ENCODE peak calls at places on chromosomes 7 and 10, in seven cellular contexts. One of them, this sample, is unnamed.

GRCh38 chr7:157022681-157023588 is 12.5 kb upstream of the MNX1 start:
- DNase-seq in pancreas: no peak
- DNase-seq in cardiac muscle cell: no peak
- DNase-seq in HCT116: no peak
- DNase-seq in PC-3: no peak
- DNase-seq in fibroblast of mammary gland: no peak
- DNase-seq in adrenal gland: no peak
- DNase-seq in this sample: no peak

GRCh38 chr10:78634835-78635234 is 433.9 kb upstream of the ZMIZ1 start:
- DNase-seq in HCT116: no peak
- DNase-seq in pancreas: no peak
- DNase-seq in PC-3: no peak
- DNase-seq in adrenal gland: peak
- DNase-seq in cardiac muscle cell: no peak
- DNase-seq in fibroblast of mammary gland: no peak
- DNase-seq in this sample: no peak

GRCh38 chr10:31620236-31621151 is 301.5 kb downstream of the ZEB1 start:
- DNase-seq in HCT116: no peak
- DNase-seq in fibroblast of mammary gland: peak
- DNase-seq in cardiac muscle cell: peak
- DNase-seq in pancreas: peak
- DNase-seq in PC-3: no peak
- DNase-seq in adrenal gland: peak
- DNase-seq in this sample: peak

GRCh38 chr10:14953452-14954000 is 370 bp downstream of the DCLRE1C start:
- DNase-seq in cardiac muscle cell: peak
- DNase-seq in fibroblast of mammary gland: peak
- DNase-seq in PC-3: peak
- DNase-seq in pancreas: no peak
- DNase-seq in HCT116: peak
- DNase-seq in adrenal gland: peak
- DNase-seq in this sample: peak

GRCh38 chr10:79241990-79242619 is 105.2 kb upstream of the PPIF start:
- DNase-seq in adrenal gland: peak
- DNase-seq in PC-3: peak
- DNase-seq in fibroblast of mammary gland: peak
- DNase-seq in cardiac muscle cell: peak
- DNase-seq in pancreas: no peak
- DNase-seq in HCT116: no peak
- DNase-seq in this sample: peak

GRCh38 chr7:31110331-31111108 is 58.4 kb downstream of the ADCYAP1R1 start:
- DNase-seq in HCT116: no peak
- DNase-seq in PC-3: no peak
- DNase-seq in fibroblast of mammary gland: no peak
- DNase-seq in adrenal gland: no peak
- DNase-seq in cardiac muscle cell: no peak
- DNase-seq in pancreas: no peak
- DNase-seq in this sample: no peak

GRCh38 chr7:106770191-106770590 is 94.9 kb upstream of the PIK3CG start:
- DNase-seq in adrenal gland: no peak
- DNase-seq in HCT116: peak
- DNase-seq in cardiac muscle cell: no peak
- DNase-seq in pancreas: no peak
- DNase-seq in PC-3: peak
- DNase-seq in fibroblast of mammary gland: peak
- DNase-seq in this sample: no peak

GRCh38 chr10:10438335-10439123 is 579.1 kb upstream of the CELF2 start:
- DNase-seq in cardiac muscle cell: no peak
- DNase-seq in HCT116: no peak
- DNase-seq in pancreas: no peak
- DNase-seq in PC-3: no peak
- DNase-seq in adrenal gland: no peak
- DNase-seq in fibroblast of mammary gland: no peak
- DNase-seq in this sample: no peak

GRCh38 chr7:64509583-64509982 is 53.3 kb downstream of the ZNF680 start:
- DNase-seq in cardiac muscle cell: no peak
- DNase-seq in pancreas: no peak
- DNase-seq in adrenal gland: no peak
- DNase-seq in fibroblast of mammary gland: peak
- DNase-seq in HCT116: no peak
- DNase-seq in PC-3: no peak
- DNase-seq in this sample: no peak

GRCh38 chr7:1087952-1088920 is at the start of gene GPER1:
- DNase-seq in fibroblast of mammary gland: no peak
- DNase-seq in HCT116: peak
- DNase-seq in PC-3: peak
- DNase-seq in adrenal gland: peak
- DNase-seq in pancreas: peak
- DNase-seq in cardiac muscle cell: peak
- DNase-seq in this sample: peak

GRCh38 chr10:132528064-132528800 is 9.4 kb upstream of the INPP5A start:
- DNase-seq in fibroblast of mammary gland: peak
- DNase-seq in pancreas: no peak
- DNase-seq in PC-3: no peak
- DNase-seq in cardiac muscle cell: no peak
- DNase-seq in HCT116: no peak
- DNase-seq in adrenal gland: no peak
- DNase-seq in this sample: peak

GRCh38 chr10:71734797-71735196 is 15.2 kb upstream of the C10orf105 start:
- DNase-seq in pancreas: no peak
- DNase-seq in HCT116: no peak
- DNase-seq in cardiac muscle cell: no peak
- DNase-seq in fibroblast of mammary gland: no peak
- DNase-seq in PC-3: no peak
- DNase-seq in adrenal gland: no peak
- DNase-seq in this sample: no peak
- H3K4me3 ChIP-seq in pancreas: no peak
- H3K4me3 ChIP-seq in HCT116: no peak
- H3K4me3 ChIP-seq in cardiac muscle cell: no peak
- H3K4me3 ChIP-seq in fibroblast of mammary gland: no peak
- H3K4me3 ChIP-seq in PC-3: no peak
- H3K4me3 ChIP-seq in adrenal gland: no peak
- H3K4me3 ChIP-seq in this sample: no peak

GRCh38 chr10:87816163-87816841 is 1.7 kb downstream of the ATAD1 start:
- DNase-seq in pancreas: no peak
- DNase-seq in HCT116: no peak
- DNase-seq in fibroblast of mammary gland: no peak
- DNase-seq in PC-3: peak
- DNase-seq in adrenal gland: no peak
- DNase-seq in cardiac muscle cell: no peak
- DNase-seq in this sample: no peak
- TF ChIP-seq CTCF in pancreas: no peak
- TF ChIP-seq CTCF in HCT116: no peak
- TF ChIP-seq CTCF in fibroblast of mammary gland: peak
- TF ChIP-seq CTCF in PC-3: peak
- TF ChIP-seq CTCF in adrenal gland: no peak
- TF ChIP-seq CTCF in cardiac muscle cell: no peak
- TF ChIP-seq CTCF in this sample: no peak

GRCh38 chr10:101233443-101233842 is 4.2 kb upstream of the LBX1 start:
- DNase-seq in HCT116: no peak
- DNase-seq in fibroblast of mammary gland: no peak
- DNase-seq in adrenal gland: no peak
- DNase-seq in cardiac muscle cell: no peak
- DNase-seq in pancreas: no peak
- DNase-seq in PC-3: no peak
- DNase-seq in this sample: no peak
- H3K4me3 ChIP-seq in HCT116: no peak
- H3K4me3 ChIP-seq in fibroblast of mammary gland: no peak
- H3K4me3 ChIP-seq in adrenal gland: no peak
- H3K4me3 ChIP-seq in cardiac muscle cell: no peak
- H3K4me3 ChIP-seq in pancreas: no peak
- H3K4me3 ChIP-seq in PC-3: no peak
- H3K4me3 ChIP-seq in this sample: no peak

DNA sequence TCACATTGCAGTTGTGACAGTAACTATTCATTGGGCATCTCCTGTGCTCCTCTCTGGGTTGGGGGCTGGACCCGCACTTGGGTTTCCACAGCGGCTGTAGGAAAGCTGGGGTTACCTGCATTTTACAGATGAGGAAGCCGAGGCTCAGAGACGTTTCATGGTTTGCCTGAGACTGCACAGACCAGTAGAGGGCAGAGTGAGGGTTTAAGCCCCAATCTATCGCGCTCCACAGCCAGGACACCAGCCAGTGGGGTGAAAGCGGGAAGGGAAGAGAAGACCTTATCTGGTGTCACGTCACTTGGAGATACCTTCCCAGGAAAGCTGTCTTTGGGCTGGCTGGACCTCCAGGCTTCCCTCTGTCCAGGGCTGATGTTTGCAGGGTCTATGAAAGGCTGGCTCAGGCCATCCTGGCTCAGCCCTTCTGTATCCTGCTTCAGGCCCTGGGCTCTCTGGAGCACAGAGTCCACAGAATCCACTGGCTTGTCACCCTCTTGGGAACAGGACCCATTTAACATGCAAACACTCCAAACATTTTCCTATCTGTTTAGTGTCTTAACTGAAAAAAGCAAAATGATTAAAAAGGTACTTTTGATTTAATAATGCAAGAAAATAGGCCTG is 167.7 kb downstream of the EMX2 start:
- DNase-seq in pancreas: no peak
- DNase-seq in PC-3: no peak
- DNase-seq in fibroblast of mammary gland: no peak
- DNase-seq in adrenal gland: no peak
- DNase-seq in cardiac muscle cell: no peak
- DNase-seq in HCT116: no peak
- DNase-seq in this sample: no peak
- TF ChIP-seq CTCF in pancreas: no peak
- TF ChIP-seq CTCF in PC-3: peak
- TF ChIP-seq CTCF in fibroblast of mammary gland: peak
- TF ChIP-seq CTCF in adrenal gland: no peak
- TF ChIP-seq CTCF in cardiac muscle cell: no peak
- TF ChIP-seq CTCF in HCT116: peak
- TF ChIP-seq CTCF in this sample: no peak

DNA sequence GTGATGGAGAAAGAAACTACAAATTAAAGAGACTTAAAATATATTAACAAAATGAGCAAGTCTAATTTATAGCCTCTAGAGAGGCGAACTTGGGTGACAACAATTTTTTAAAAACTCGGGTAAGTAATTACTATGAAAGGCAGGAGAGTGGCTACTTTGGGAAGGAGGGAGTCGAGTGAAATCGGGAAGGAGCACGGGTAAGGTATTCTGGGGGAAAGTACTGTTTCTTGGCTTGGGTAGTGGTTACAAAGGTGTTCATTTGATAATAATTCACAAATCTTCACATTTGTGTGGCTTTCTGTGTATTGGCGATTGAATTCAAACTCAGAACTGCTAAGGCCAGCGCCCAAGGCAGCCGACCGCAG is 32.9 kb upstream of the GRID1 start:
- DNase-seq in fibroblast of mammary gland: no peak
- DNase-seq in cardiac muscle cell: no peak
- DNase-seq in PC-3: no peak
- DNase-seq in adrenal gland: no peak
- DNase-seq in pancreas: no peak
- DNase-seq in HCT116: no peak
- DNase-seq in this sample: no peak
- H3K4me3 ChIP-seq in fibroblast of mammary gland: no peak
- H3K4me3 ChIP-seq in cardiac muscle cell: no peak
- H3K4me3 ChIP-seq in PC-3: peak
- H3K4me3 ChIP-seq in adrenal gland: no peak
- H3K4me3 ChIP-seq in pancreas: peak
- H3K4me3 ChIP-seq in HCT116: peak
- H3K4me3 ChIP-seq in this sample: peak